ENCODE peak calls at places on chromosomes 2 and 18, in nine cellular contexts. One of them, this sample, is unnamed.

GRCh38 chr2:193518061-193518817 is 1323.5 kb upstream of the TMEFF2 start:
- DNase-seq in HuH-7.5: no peak
- DNase-seq in nephron progenitor cell: no peak
- DNase-seq in stimulated activated CD8-positive, alpha-beta memory T cell treated with anti-CD3 and anti-CD28 coated beads, Interleukin-15, amount 100 ng/mL, for 4 hours: no peak
- DNase-seq in midbrain: no peak
- DNase-seq in left cardiac atrium: no peak
- DNase-seq in NCI-H1436: no peak
- DNase-seq in NCI-H345: no peak
- DNase-seq in NCI-H748 treated with DMSO at 0.1 percent for 48 hours: no peak
- DNase-seq in this sample: no peak

GRCh38 chr2:53755022-53755630 is 12.5 kb upstream of the CHAC2 start:
- DNase-seq in midbrain: no peak
- DNase-seq in NCI-H1436: no peak
- DNase-seq in HuH-7.5: no peak
- DNase-seq in NCI-H748 treated with DMSO at 0.1 percent for 48 hours: no peak
- DNase-seq in NCI-H345: no peak
- DNase-seq in nephron progenitor cell: no peak
- DNase-seq in stimulated activated CD8-positive, alpha-beta memory T cell treated with anti-CD3 and anti-CD28 coated beads, Interleukin-15, amount 100 ng/mL, for 4 hours: no peak
- DNase-seq in left cardiac atrium: peak
- DNase-seq in this sample: no peak

GRCh38 chr2:73018188-73018825 is 53.2 kb downstream of the SFXN5 start:
- DNase-seq in HuH-7.5: no peak
- DNase-seq in NCI-H345: no peak
- DNase-seq in NCI-H1436: no peak
- DNase-seq in midbrain: no peak
- DNase-seq in NCI-H748 treated with DMSO at 0.1 percent for 48 hours: no peak
- DNase-seq in left cardiac atrium: no peak
- DNase-seq in nephron progenitor cell: no peak
- DNase-seq in stimulated activated CD8-positive, alpha-beta memory T cell treated with anti-CD3 and anti-CD28 coated beads, Interleukin-15, amount 100 ng/mL, for 4 hours: no peak
- DNase-seq in this sample: no peak

GRCh38 chr18:61893304-61893970 is 630 bp upstream of the RNF152 start:
- DNase-seq in left cardiac atrium: peak
- DNase-seq in NCI-H345: peak
- DNase-seq in stimulated activated CD8-positive, alpha-beta memory T cell treated with anti-CD3 and anti-CD28 coated beads, Interleukin-15, amount 100 ng/mL, for 4 hours: peak
- DNase-seq in HuH-7.5: peak
- DNase-seq in nephron progenitor cell: peak
- DNase-seq in NCI-H748 treated with DMSO at 0.1 percent for 48 hours: no peak
- DNase-seq in NCI-H1436: peak
- DNase-seq in midbrain: peak
- DNase-seq in this sample: peak

GRCh38 chr2:239190346-239190745 is 210.5 kb downstream of the HDAC4 start:
- DNase-seq in nephron progenitor cell: no peak
- DNase-seq in NCI-H748 treated with DMSO at 0.1 percent for 48 hours: no peak
- DNase-seq in NCI-H1436: no peak
- DNase-seq in HuH-7.5: no peak
- DNase-seq in stimulated activated CD8-positive, alpha-beta memory T cell treated with anti-CD3 and anti-CD28 coated beads, Interleukin-15, amount 100 ng/mL, for 4 hours: no peak
- DNase-seq in midbrain: no peak
- DNase-seq in left cardiac atrium: no peak
- DNase-seq in NCI-H345: no peak
- DNase-seq in this sample: peak

GRCh38 chr2:106115250-106115649 is 78.9 kb downstream of the UXS1 start:
- DNase-seq in stimulated activated CD8-positive, alpha-beta memory T cell treated with anti-CD3 and anti-CD28 coated beads, Interleukin-15, amount 100 ng/mL, for 4 hours: no peak
- DNase-seq in left cardiac atrium: no peak
- DNase-seq in HuH-7.5: no peak
- DNase-seq in NCI-H345: no peak
- DNase-seq in nephron progenitor cell: no peak
- DNase-seq in midbrain: no peak
- DNase-seq in NCI-H748 treated with DMSO at 0.1 percent for 48 hours: no peak
- DNase-seq in NCI-H1436: no peak
- DNase-seq in this sample: no peak

GRCh38 chr2:235756491-235756890 is 262.6 kb downstream of the AGAP1 start:
- DNase-seq in HuH-7.5: no peak
- DNase-seq in NCI-H345: no peak
- DNase-seq in NCI-H748 treated with DMSO at 0.1 percent for 48 hours: no peak
- DNase-seq in left cardiac atrium: no peak
- DNase-seq in nephron progenitor cell: no peak
- DNase-seq in midbrain: no peak
- DNase-seq in stimulated activated CD8-positive, alpha-beta memory T cell treated with anti-CD3 and anti-CD28 coated beads, Interleukin-15, amount 100 ng/mL, for 4 hours: no peak
- DNase-seq in NCI-H1436: no peak
- DNase-seq in this sample: no peak

GRCh38 chr2:126913881-126914495 is 15.3 kb downstream of the TEX51 start:
- DNase-seq in NCI-H1436: no peak
- DNase-seq in stimulated activated CD8-positive, alpha-beta memory T cell treated with anti-CD3 and anti-CD28 coated beads, Interleukin-15, amount 100 ng/mL, for 4 hours: no peak
- DNase-seq in NCI-H345: no peak
- DNase-seq in HuH-7.5: no peak
- DNase-seq in NCI-H748 treated with DMSO at 0.1 percent for 48 hours: no peak
- DNase-seq in left cardiac atrium: no peak
- DNase-seq in nephron progenitor cell: no peak
- DNase-seq in midbrain: no peak
- DNase-seq in this sample: no peak

GRCh38 chr2:203484266-203485112 is 50.6 kb downstream of the RAPH1 start:
- DNase-seq in midbrain: peak
- DNase-seq in NCI-H748 treated with DMSO at 0.1 percent for 48 hours: no peak
- DNase-seq in NCI-H345: peak
- DNase-seq in nephron progenitor cell: no peak
- DNase-seq in stimulated activated CD8-positive, alpha-beta memory T cell treated with anti-CD3 and anti-CD28 coated beads, Interleukin-15, amount 100 ng/mL, for 4 hours: peak
- DNase-seq in left cardiac atrium: no peak
- DNase-seq in NCI-H1436: no peak
- DNase-seq in HuH-7.5: no peak
- DNase-seq in this sample: peak

GRCh38 chr2:75021672-75022071 is 63.2 kb downstream of the POLE4 start:
- DNase-seq in NCI-H1436: no peak
- DNase-seq in nephron progenitor cell: no peak
- DNase-seq in NCI-H748 treated with DMSO at 0.1 percent for 48 hours: no peak
- DNase-seq in stimulated activated CD8-positive, alpha-beta memory T cell treated with anti-CD3 and anti-CD28 coated beads, Interleukin-15, amount 100 ng/mL, for 4 hours: no peak
- DNase-seq in NCI-H345: no peak
- DNase-seq in midbrain: no peak
- DNase-seq in HuH-7.5: peak
- DNase-seq in left cardiac atrium: no peak
- DNase-seq in this sample: no peak

GRCh38 chr2:27829791-27830190 is 58.3 kb downstream of the MRPL33 start:
- DNase-seq in left cardiac atrium: no peak
- DNase-seq in midbrain: no peak
- DNase-seq in nephron progenitor cell: no peak
- DNase-seq in HuH-7.5: no peak
- DNase-seq in NCI-H748 treated with DMSO at 0.1 percent for 48 hours: no peak
- DNase-seq in stimulated activated CD8-positive, alpha-beta memory T cell treated with anti-CD3 and anti-CD28 coated beads, Interleukin-15, amount 100 ng/mL, for 4 hours: no peak
- DNase-seq in NCI-H345: no peak
- DNase-seq in NCI-H1436: no peak
- DNase-seq in this sample: no peak

GRCh38 chr2:227862741-227863588 is 8.5 kb upstream of the DAW1 start:
- DNase-seq in stimulated activated CD8-positive, alpha-beta memory T cell treated with anti-CD3 and anti-CD28 coated beads, Interleukin-15, amount 100 ng/mL, for 4 hours: no peak
- DNase-seq in NCI-H345: no peak
- DNase-seq in nephron progenitor cell: no peak
- DNase-seq in NCI-H1436: no peak
- DNase-seq in midbrain: no peak
- DNase-seq in NCI-H748 treated with DMSO at 0.1 percent for 48 hours: no peak
- DNase-seq in HuH-7.5: no peak
- DNase-seq in left cardiac atrium: peak
- DNase-seq in this sample: no peak

GRCh38 chr2:190979906-190980629 is 33.9 kb downstream of the STAT1 start:
- DNase-seq in NCI-H345: peak
- DNase-seq in NCI-H748 treated with DMSO at 0.1 percent for 48 hours: peak
- DNase-seq in NCI-H1436: no peak
- DNase-seq in nephron progenitor cell: peak
- DNase-seq in HuH-7.5: no peak
- DNase-seq in midbrain: no peak
- DNase-seq in left cardiac atrium: peak
- DNase-seq in stimulated activated CD8-positive, alpha-beta memory T cell treated with anti-CD3 and anti-CD28 coated beads, Interleukin-15, amount 100 ng/mL, for 4 hours: no peak
- DNase-seq in this sample: peak

GRCh38 chr2:224190871-224191270 is 151.8 kb upstream of the SERPINE2 start:
- DNase-seq in HuH-7.5: no peak
- DNase-seq in stimulated activated CD8-positive, alpha-beta memory T cell treated with anti-CD3 and anti-CD28 coated beads, Interleukin-15, amount 100 ng/mL, for 4 hours: no peak
- DNase-seq in NCI-H748 treated with DMSO at 0.1 percent for 48 hours: no peak
- DNase-seq in NCI-H345: no peak
- DNase-seq in NCI-H1436: no peak
- DNase-seq in midbrain: no peak
- DNase-seq in left cardiac atrium: no peak
- DNase-seq in nephron progenitor cell: no peak
- DNase-seq in this sample: no peak

GRCh38 chr2:12718662-12719399 is 2.1 kb downstream of the TRIB2 start:
- DNase-seq in nephron progenitor cell: peak
- DNase-seq in left cardiac atrium: no peak
- DNase-seq in NCI-H748 treated with DMSO at 0.1 percent for 48 hours: peak
- DNase-seq in stimulated activated CD8-positive, alpha-beta memory T cell treated with anti-CD3 and anti-CD28 coated beads, Interleukin-15, amount 100 ng/mL, for 4 hours: no peak
- DNase-seq in NCI-H345: peak
- DNase-seq in NCI-H1436: no peak
- DNase-seq in HuH-7.5: no peak
- DNase-seq in midbrain: no peak
- DNase-seq in this sample: no peak

GRCh38 chr2:55268288-55268906 is 634 bp downstream of the MTIF2 start:
- DNase-seq in left cardiac atrium: no peak
- DNase-seq in HuH-7.5: peak
- DNase-seq in midbrain: no peak
- DNase-seq in nephron progenitor cell: no peak
- DNase-seq in NCI-H1436: no peak
- DNase-seq in NCI-H345: peak
- DNase-seq in stimulated activated CD8-positive, alpha-beta memory T cell treated with anti-CD3 and anti-CD28 coated beads, Interleukin-15, amount 100 ng/mL, for 4 hours: no peak
- DNase-seq in NCI-H748 treated with DMSO at 0.1 percent for 48 hours: no peak
- DNase-seq in this sample: no peak

GRCh38 chr2:218883491-218884490 is 3.1 kb downstream of the WNT10A start:
- DNase-seq in midbrain: no peak
- DNase-seq in stimulated activated CD8-positive, alpha-beta memory T cell treated with anti-CD3 and anti-CD28 coated beads, Interleukin-15, amount 100 ng/mL, for 4 hours: no peak
- DNase-seq in NCI-H345: no peak
- DNase-seq in NCI-H1436: no peak
- DNase-seq in HuH-7.5: no peak
- DNase-seq in NCI-H748 treated with DMSO at 0.1 percent for 48 hours: no peak
- DNase-seq in left cardiac atrium: no peak
- DNase-seq in nephron progenitor cell: peak
- DNase-seq in this sample: no peak

GRCh38 chr2:197286805-197287595 is 23.6 kb downstream of the ANKRD44 start:
- DNase-seq in stimulated activated CD8-positive, alpha-beta memory T cell treated with anti-CD3 and anti-CD28 coated beads, Interleukin-15, amount 100 ng/mL, for 4 hours: no peak
- DNase-seq in NCI-H748 treated with DMSO at 0.1 percent for 48 hours: no peak
- DNase-seq in NCI-H1436: no peak
- DNase-seq in nephron progenitor cell: no peak
- DNase-seq in midbrain: peak
- DNase-seq in HuH-7.5: no peak
- DNase-seq in NCI-H345: no peak
- DNase-seq in left cardiac atrium: peak
- DNase-seq in this sample: peak

GRCh38 chr18:57793630-57793986 is 9.5 kb downstream of the ATP8B1 start:
- DNase-seq in HuH-7.5: no peak
- DNase-seq in NCI-H1436: no peak
- DNase-seq in NCI-H748 treated with DMSO at 0.1 percent for 48 hours: no peak
- DNase-seq in left cardiac atrium: no peak
- DNase-seq in NCI-H345: no peak
- DNase-seq in nephron progenitor cell: no peak
- DNase-seq in stimulated activated CD8-positive, alpha-beta memory T cell treated with anti-CD3 and anti-CD28 coated beads, Interleukin-15, amount 100 ng/mL, for 4 hours: no peak
- DNase-seq in midbrain: no peak
- DNase-seq in this sample: no peak

GRCh38 chr2:177056540-177056939 is 156.1 kb upstream of the HNRNPA3 start:
- DNase-seq in nephron progenitor cell: peak
- DNase-seq in NCI-H1436: no peak
- DNase-seq in NCI-H748 treated with DMSO at 0.1 percent for 48 hours: peak
- DNase-seq in midbrain: no peak
- DNase-seq in NCI-H345: no peak
- DNase-seq in HuH-7.5: peak
- DNase-seq in left cardiac atrium: no peak
- DNase-seq in stimulated activated CD8-positive, alpha-beta memory T cell treated with anti-CD3 and anti-CD28 coated beads, Interleukin-15, amount 100 ng/mL, for 4 hours: no peak
- DNase-seq in this sample: no peak

GRCh38 chr2:120384486-120385354 is 38.8 kb downstream of the INHBB start:
- DNase-seq in HuH-7.5: peak
- DNase-seq in midbrain: no peak
- DNase-seq in stimulated activated CD8-positive, alpha-beta memory T cell treated with anti-CD3 and anti-CD28 coated beads, Interleukin-15, amount 100 ng/mL, for 4 hours: no peak
- DNase-seq in left cardiac atrium: no peak
- DNase-seq in NCI-H345: no peak
- DNase-seq in nephron progenitor cell: no peak
- DNase-seq in NCI-H748 treated with DMSO at 0.1 percent for 48 hours: no peak
- DNase-seq in NCI-H1436: no peak
- DNase-seq in this sample: no peak

This sample was measured in uterus.